ENCODE peak calls at places on chromosomes 5 and 9, in four cellular contexts. One of them, this sample, is unnamed.

GRCh38 chr5:134874831-134875655 is 872 bp downstream of the TXNDC15 start:
- DNase-seq in activated CD8-positive, alpha-beta memory T cell treated with anti-CD3 and anti-CD28 coated beads, Interleukin-2, amount 10 ng/mL, durations not matched to agents 7 days and 5 days: peak
- DNase-seq in GM23248: peak
- DNase-seq in epithelial cell of esophagus: peak
- DNase-seq in this sample: peak

GRCh38 chr9:127945942-127946341 is 8.3 kb upstream of the DPM2 start:
- DNase-seq in activated CD8-positive, alpha-beta memory T cell treated with anti-CD3 and anti-CD28 coated beads, Interleukin-2, amount 10 ng/mL, durations not matched to agents 7 days and 5 days: no peak
- DNase-seq in GM23248: no peak
- DNase-seq in epithelial cell of esophagus: no peak
- DNase-seq in this sample: no peak

GRCh38 chr5:28648108-28648507 is 1609.7 kb upstream of the CDH9 start:
- DNase-seq in activated CD8-positive, alpha-beta memory T cell treated with anti-CD3 and anti-CD28 coated beads, Interleukin-2, amount 10 ng/mL, durations not matched to agents 7 days and 5 days: no peak
- DNase-seq in GM23248: no peak
- DNase-seq in epithelial cell of esophagus: peak
- DNase-seq in this sample: no peak

GRCh38 chr5:172901788-172902496 is 57.3 kb upstream of the RPL26L1 start:
- DNase-seq in activated CD8-positive, alpha-beta memory T cell treated with anti-CD3 and anti-CD28 coated beads, Interleukin-2, amount 10 ng/mL, durations not matched to agents 7 days and 5 days: no peak
- DNase-seq in GM23248: peak
- DNase-seq in epithelial cell of esophagus: peak
- DNase-seq in this sample: peak

GRCh38 chr9:104948277-104948676 is 20.3 kb upstream of the ABCA1 start:
- DNase-seq in activated CD8-positive, alpha-beta memory T cell treated with anti-CD3 and anti-CD28 coated beads, Interleukin-2, amount 10 ng/mL, durations not matched to agents 7 days and 5 days: no peak
- DNase-seq in GM23248: peak
- DNase-seq in epithelial cell of esophagus: peak
- DNase-seq in this sample: peak

GRCh38 chr9:111985315-111985714 is 88.7 kb downstream of the UGCG start:
- DNase-seq in activated CD8-positive, alpha-beta memory T cell treated with anti-CD3 and anti-CD28 coated beads, Interleukin-2, amount 10 ng/mL, durations not matched to agents 7 days and 5 days: no peak
- DNase-seq in GM23248: no peak
- DNase-seq in epithelial cell of esophagus: no peak
- DNase-seq in this sample: no peak

GRCh38 chr5:58149345-58149744 is 310.5 kb downstream of the PLK2 start:
- DNase-seq in activated CD8-positive, alpha-beta memory T cell treated with anti-CD3 and anti-CD28 coated beads, Interleukin-2, amount 10 ng/mL, durations not matched to agents 7 days and 5 days: no peak
- DNase-seq in GM23248: peak
- DNase-seq in epithelial cell of esophagus: peak
- DNase-seq in this sample: peak

GRCh38 chr9:97315550-97315949 is 8.1 kb downstream of the CCDC180 start:
- DNase-seq in activated CD8-positive, alpha-beta memory T cell treated with anti-CD3 and anti-CD28 coated beads, Interleukin-2, amount 10 ng/mL, durations not matched to agents 7 days and 5 days: no peak
- DNase-seq in GM23248: peak
- DNase-seq in epithelial cell of esophagus: no peak
- DNase-seq in this sample: peak

GRCh38 chr5:33316773-33317172 is 124.0 kb upstream of the TARS1 start:
- DNase-seq in activated CD8-positive, alpha-beta memory T cell treated with anti-CD3 and anti-CD28 coated beads, Interleukin-2, amount 10 ng/mL, durations not matched to agents 7 days and 5 days: no peak
- DNase-seq in GM23248: peak
- DNase-seq in epithelial cell of esophagus: peak
- DNase-seq in this sample: peak

GRCh38 chr9:135104761-135105160 is 17.3 kb downstream of the OLFM1 start:
- DNase-seq in activated CD8-positive, alpha-beta memory T cell treated with anti-CD3 and anti-CD28 coated beads, Interleukin-2, amount 10 ng/mL, durations not matched to agents 7 days and 5 days: no peak
- DNase-seq in GM23248: no peak
- DNase-seq in epithelial cell of esophagus: no peak
- DNase-seq in this sample: no peak

GRCh38 chr9:132977626-132978450 is 656 bp upstream of the GFI1B start:
- DNase-seq in activated CD8-positive, alpha-beta memory T cell treated with anti-CD3 and anti-CD28 coated beads, Interleukin-2, amount 10 ng/mL, durations not matched to agents 7 days and 5 days: peak
- DNase-seq in GM23248: peak
- DNase-seq in epithelial cell of esophagus: peak
- DNase-seq in this sample: peak

GRCh38 chr5:132753135-132753987 is 6.1 kb downstream of the CCNI2 start:
- DNase-seq in activated CD8-positive, alpha-beta memory T cell treated with anti-CD3 and anti-CD28 coated beads, Interleukin-2, amount 10 ng/mL, durations not matched to agents 7 days and 5 days: peak
- DNase-seq in GM23248: no peak
- DNase-seq in epithelial cell of esophagus: peak
- DNase-seq in this sample: no peak

GRCh38 chr5:59092758-59093157 is 509.9 kb downstream of the RAB3C start:
- DNase-seq in activated CD8-positive, alpha-beta memory T cell treated with anti-CD3 and anti-CD28 coated beads, Interleukin-2, amount 10 ng/mL, durations not matched to agents 7 days and 5 days: no peak
- DNase-seq in GM23248: no peak
- DNase-seq in epithelial cell of esophagus: no peak
- DNase-seq in this sample: no peak

GRCh38 chr5:159799701-159800100 is 116.6 kb upstream of the ADRA1B start:
- DNase-seq in activated CD8-positive, alpha-beta memory T cell treated with anti-CD3 and anti-CD28 coated beads, Interleukin-2, amount 10 ng/mL, durations not matched to agents 7 days and 5 days: no peak
- DNase-seq in GM23248: no peak
- DNase-seq in epithelial cell of esophagus: no peak
- DNase-seq in this sample: no peak

GRCh38 chr9:17802249-17802857 is 223.5 kb downstream of the SH3GL2 start:
- DNase-seq in activated CD8-positive, alpha-beta memory T cell treated with anti-CD3 and anti-CD28 coated beads, Interleukin-2, amount 10 ng/mL, durations not matched to agents 7 days and 5 days: no peak
- DNase-seq in GM23248: peak
- DNase-seq in epithelial cell of esophagus: peak
- DNase-seq in this sample: peak

GRCh38 chr9:111163738-111164399 is 125.6 kb upstream of the LPAR1 start:
- DNase-seq in activated CD8-positive, alpha-beta memory T cell treated with anti-CD3 and anti-CD28 coated beads, Interleukin-2, amount 10 ng/mL, durations not matched to agents 7 days and 5 days: no peak
- DNase-seq in GM23248: peak
- DNase-seq in epithelial cell of esophagus: no peak
- DNase-seq in this sample: peak

GRCh38 chr9:131727795-131728545 is 11.9 kb downstream of the RAPGEF1 start:
- DNase-seq in activated CD8-positive, alpha-beta memory T cell treated with anti-CD3 and anti-CD28 coated beads, Interleukin-2, amount 10 ng/mL, durations not matched to agents 7 days and 5 days: peak
- DNase-seq in GM23248: no peak
- DNase-seq in epithelial cell of esophagus: peak
- DNase-seq in this sample: no peak

GRCh38 chr5:66324357-66324756 is 180.3 kb downstream of the SREK1 start:
- DNase-seq in activated CD8-positive, alpha-beta memory T cell treated with anti-CD3 and anti-CD28 coated beads, Interleukin-2, amount 10 ng/mL, durations not matched to agents 7 days and 5 days: no peak
- DNase-seq in GM23248: no peak
- DNase-seq in epithelial cell of esophagus: no peak
- DNase-seq in this sample: no peak

GRCh38 chr5:138597660-138598400 is 22.6 kb upstream of the HSPA9 start:
- DNase-seq in activated CD8-positive, alpha-beta memory T cell treated with anti-CD3 and anti-CD28 coated beads, Interleukin-2, amount 10 ng/mL, durations not matched to agents 7 days and 5 days: no peak
- DNase-seq in GM23248: peak
- DNase-seq in epithelial cell of esophagus: peak
- DNase-seq in this sample: no peak

GRCh38 chr9:101485873-101486692 is 47.6 kb upstream of the RNF20 start:
- DNase-seq in activated CD8-positive, alpha-beta memory T cell treated with anti-CD3 and anti-CD28 coated beads, Interleukin-2, amount 10 ng/mL, durations not matched to agents 7 days and 5 days: no peak
- DNase-seq in GM23248: peak
- DNase-seq in epithelial cell of esophagus: peak
- DNase-seq in this sample: peak

GRCh38 chr9:90546200-90546599 is 96.4 kb downstream of the DIRAS2 start:
- DNase-seq in activated CD8-positive, alpha-beta memory T cell treated with anti-CD3 and anti-CD28 coated beads, Interleukin-2, amount 10 ng/mL, durations not matched to agents 7 days and 5 days: no peak
- DNase-seq in GM23248: peak
- DNase-seq in epithelial cell of esophagus: peak
- DNase-seq in this sample: peak

GRCh38 chr5:73640861-73641320 is 14.9 kb downstream of the ARHGEF28 start:
- DNase-seq in activated CD8-positive, alpha-beta memory T cell treated with anti-CD3 and anti-CD28 coated beads, Interleukin-2, amount 10 ng/mL, durations not matched to agents 7 days and 5 days: no peak
- DNase-seq in GM23248: peak
- DNase-seq in epithelial cell of esophagus: peak
- DNase-seq in this sample: peak

This sample was measured in IMR-90.